ENCODE peak calls at places on chromosomes 6 and 20, in eight cellular contexts. One of them, this sample, is unnamed.
A peak's percentile ranks its signal among the peaks of the same experiment; 100 is the strongest.

GRCh38 chr6:136464874-136465273 is 85.3 kb downstream of the MAP7 start:
- DNase-seq in neuronal stem cell: no peak
- DNase-seq in IMR-90: no peak
- DNase-seq in lower lobe of right lung: no peak
- DNase-seq in SJSA1: no peak
- DNase-seq in cardiac muscle cell: no peak
- DNase-seq in pancreas: no peak
- DNase-seq in left lung: no peak
- DNase-seq in this sample: no peak

GRCh38 chr6:135506270-135506997 is 8.9 kb upstream of the AHI1 start:
- DNase-seq in neuronal stem cell: no peak
- DNase-seq in IMR-90: peak; percentile 74
- DNase-seq in lower lobe of right lung: no peak
- DNase-seq in SJSA1: no peak
- DNase-seq in cardiac muscle cell: peak; percentile 51
- DNase-seq in pancreas: no peak
- DNase-seq in left lung: no peak
- DNase-seq in this sample: no peak

GRCh38 chr20:15931897-15932296 is 641.4 kb downstream of the KIF16B start:
- DNase-seq in neuronal stem cell: no peak
- DNase-seq in IMR-90: no peak
- DNase-seq in lower lobe of right lung: no peak
- DNase-seq in SJSA1: no peak
- DNase-seq in cardiac muscle cell: no peak
- DNase-seq in pancreas: no peak
- DNase-seq in left lung: no peak
- DNase-seq in this sample: no peak

GRCh38 chr6:30259140-30260035 is 46.2 kb upstream of the TRIM26 start:
- DNase-seq in neuronal stem cell: peak; percentile 78
- DNase-seq in IMR-90: peak; percentile 81
- DNase-seq in lower lobe of right lung: peak; percentile 77
- DNase-seq in SJSA1: peak; percentile 73
- DNase-seq in cardiac muscle cell: peak; percentile 85
- DNase-seq in pancreas: peak; percentile 74
- DNase-seq in left lung: peak; percentile 70
- DNase-seq in this sample: peak; percentile 37

GRCh38 chr20:48189177-48189576 is 403.9 kb upstream of the SULF2 start:
- DNase-seq in neuronal stem cell: no peak
- DNase-seq in IMR-90: no peak
- DNase-seq in lower lobe of right lung: no peak
- DNase-seq in SJSA1: peak; percentile 43
- DNase-seq in cardiac muscle cell: no peak
- DNase-seq in pancreas: no peak
- DNase-seq in left lung: no peak
- DNase-seq in this sample: no peak

GRCh38 chr6:15351631-15352030 is 105.8 kb downstream of the JARID2 start:
- DNase-seq in neuronal stem cell: no peak
- DNase-seq in IMR-90: peak; percentile 91
- DNase-seq in lower lobe of right lung: no peak
- DNase-seq in SJSA1: peak; percentile 46
- DNase-seq in cardiac muscle cell: no peak
- DNase-seq in pancreas: no peak
- DNase-seq in left lung: no peak
- DNase-seq in this sample: peak; percentile 62

GRCh38 chr6:148727104-148727503 is 19.7 kb upstream of the UST start:
- DNase-seq in neuronal stem cell: no peak
- DNase-seq in IMR-90: no peak
- DNase-seq in lower lobe of right lung: no peak
- DNase-seq in SJSA1: no peak
- DNase-seq in cardiac muscle cell: no peak
- DNase-seq in pancreas: no peak
- DNase-seq in left lung: no peak
- DNase-seq in this sample: no peak

GRCh38 chr20:61927193-61927825 is 138.4 kb downstream of the TAF4 start:
- DNase-seq in neuronal stem cell: no peak
- DNase-seq in IMR-90: no peak
- DNase-seq in lower lobe of right lung: peak; percentile 32
- DNase-seq in SJSA1: no peak
- DNase-seq in cardiac muscle cell: no peak
- DNase-seq in pancreas: no peak
- DNase-seq in left lung: no peak
- DNase-seq in this sample: no peak

GRCh38 chr6:125067552-125067951 is 86.0 kb upstream of the TPD52L1 start:
- DNase-seq in neuronal stem cell: no peak
- DNase-seq in IMR-90: no peak
- DNase-seq in lower lobe of right lung: no peak
- DNase-seq in SJSA1: no peak
- DNase-seq in cardiac muscle cell: no peak
- DNase-seq in pancreas: no peak
- DNase-seq in left lung: no peak
- DNase-seq in this sample: no peak

GRCh38 chr6:131036616-131037015 is 26.4 kb downstream of the EPB41L2 start:
- DNase-seq in neuronal stem cell: no peak
- DNase-seq in IMR-90: no peak
- DNase-seq in lower lobe of right lung: no peak
- DNase-seq in SJSA1: no peak
- DNase-seq in cardiac muscle cell: no peak
- DNase-seq in pancreas: no peak
- DNase-seq in left lung: no peak
- DNase-seq in this sample: no peak

GRCh38 chr20:48325656-48326433 is 502.0 kb downstream of the PREX1 start:
- DNase-seq in neuronal stem cell: no peak
- DNase-seq in IMR-90: no peak
- DNase-seq in lower lobe of right lung: no peak
- DNase-seq in SJSA1: no peak
- DNase-seq in cardiac muscle cell: no peak
- DNase-seq in pancreas: no peak
- DNase-seq in left lung: no peak
- DNase-seq in this sample: no peak

GRCh38 chr6:148109732-148110131 is 232.9 kb upstream of the SASH1 start:
- DNase-seq in neuronal stem cell: no peak
- DNase-seq in IMR-90: no peak
- DNase-seq in lower lobe of right lung: peak; percentile 72
- DNase-seq in SJSA1: no peak
- DNase-seq in cardiac muscle cell: peak; percentile 78
- DNase-seq in pancreas: no peak
- DNase-seq in left lung: peak; percentile 62
- DNase-seq in this sample: no peak

GRCh38 chr6:90086517-90086916 is 192.2 kb downstream of the GJA10 start:
- DNase-seq in neuronal stem cell: no peak
- DNase-seq in IMR-90: peak; percentile 54
- DNase-seq in lower lobe of right lung: no peak
- DNase-seq in SJSA1: no peak
- DNase-seq in cardiac muscle cell: no peak
- DNase-seq in pancreas: no peak
- DNase-seq in left lung: no peak
- DNase-seq in this sample: no peak

GRCh38 chr6:33018904-33019303 is 9.5 kb upstream of the HLA-DOA start:
- DNase-seq in neuronal stem cell: no peak
- DNase-seq in IMR-90: peak; percentile 47
- DNase-seq in lower lobe of right lung: peak; percentile 87
- DNase-seq in SJSA1: peak; percentile 33
- DNase-seq in cardiac muscle cell: no peak
- DNase-seq in pancreas: peak; percentile 73
- DNase-seq in left lung: peak; percentile 88
- DNase-seq in this sample: no peak

GRCh38 chr6:7730852-7731251 is 5.0 kb downstream of the BMP6 start:
- DNase-seq in neuronal stem cell: no peak
- DNase-seq in IMR-90: peak; percentile 90
- DNase-seq in lower lobe of right lung: no peak
- DNase-seq in SJSA1: peak; percentile 92
- DNase-seq in cardiac muscle cell: no peak
- DNase-seq in pancreas: no peak
- DNase-seq in left lung: no peak
- DNase-seq in this sample: peak; percentile 46

GRCh38 chr20:38810926-38811325 is 5.4 kb downstream of the PPP1R16B start:
- DNase-seq in neuronal stem cell: no peak
- DNase-seq in IMR-90: no peak
- DNase-seq in lower lobe of right lung: no peak
- DNase-seq in SJSA1: no peak
- DNase-seq in cardiac muscle cell: no peak
- DNase-seq in pancreas: no peak
- DNase-seq in left lung: no peak
- DNase-seq in this sample: no peak

GRCh38 chr20:43925215-43925614 is 10.6 kb downstream of the TOX2 start:
- DNase-seq in neuronal stem cell: no peak
- DNase-seq in IMR-90: no peak
- DNase-seq in lower lobe of right lung: no peak
- DNase-seq in SJSA1: peak; percentile 90
- DNase-seq in cardiac muscle cell: no peak
- DNase-seq in pancreas: no peak
- DNase-seq in left lung: no peak
- DNase-seq in this sample: no peak

GRCh38 chr6:47646689-47647088 is 51.7 kb upstream of the ADGRF4 start:
- DNase-seq in neuronal stem cell: no peak
- DNase-seq in IMR-90: no peak
- DNase-seq in lower lobe of right lung: no peak
- DNase-seq in SJSA1: no peak
- DNase-seq in cardiac muscle cell: no peak
- DNase-seq in pancreas: no peak
- DNase-seq in left lung: no peak
- DNase-seq in this sample: no peak

GRCh38 chr6:34274129-34274528 is 25.3 kb upstream of the SMIM29 start:
- DNase-seq in neuronal stem cell: no peak
- DNase-seq in IMR-90: no peak
- DNase-seq in lower lobe of right lung: no peak
- DNase-seq in SJSA1: no peak
- DNase-seq in cardiac muscle cell: no peak
- DNase-seq in pancreas: no peak
- DNase-seq in left lung: no peak
- DNase-seq in this sample: no peak

GRCh38 chr20:11168026-11168425 is 494.2 kb upstream of the JAG1 start:
- DNase-seq in neuronal stem cell: no peak
- DNase-seq in IMR-90: peak; percentile 61
- DNase-seq in lower lobe of right lung: no peak
- DNase-seq in SJSA1: no peak
- DNase-seq in cardiac muscle cell: no peak
- DNase-seq in pancreas: no peak
- DNase-seq in left lung: no peak
- DNase-seq in this sample: no peak

GRCh38 chr6:14441371-14441781 is 323.8 kb downstream of the CD83 start:
- DNase-seq in neuronal stem cell: peak; percentile 68
- DNase-seq in IMR-90: peak; percentile 19
- DNase-seq in lower lobe of right lung: no peak
- DNase-seq in SJSA1: no peak
- DNase-seq in cardiac muscle cell: peak; percentile 11
- DNase-seq in pancreas: no peak
- DNase-seq in left lung: no peak
- DNase-seq in this sample: peak; percentile 81

GRCh38 chr20:4952229-4952628 is 49.1 kb downstream of the SLC23A2 start:
- DNase-seq in neuronal stem cell: no peak
- DNase-seq in IMR-90: no peak
- DNase-seq in lower lobe of right lung: no peak
- DNase-seq in SJSA1: no peak
- DNase-seq in cardiac muscle cell: no peak
- DNase-seq in pancreas: no peak
- DNase-seq in left lung: no peak
- DNase-seq in this sample: no peak

GRCh38 chr6:126886106-126886505 is 232.4 kb upstream of the RSPO3 start:
- DNase-seq in neuronal stem cell: no peak
- DNase-seq in IMR-90: no peak
- DNase-seq in lower lobe of right lung: no peak
- DNase-seq in SJSA1: no peak
- DNase-seq in cardiac muscle cell: no peak
- DNase-seq in pancreas: no peak
- DNase-seq in left lung: no peak
- DNase-seq in this sample: no peak

GRCh38 chr6:113636357-113636824 is 220.8 kb upstream of the MARCKS start:
- DNase-seq in neuronal stem cell: no peak
- DNase-seq in IMR-90: peak; percentile 78
- DNase-seq in lower lobe of right lung: no peak
- DNase-seq in SJSA1: no peak
- DNase-seq in cardiac muscle cell: no peak
- DNase-seq in pancreas: no peak
- DNase-seq in left lung: no peak
- DNase-seq in this sample: no peak

GRCh38 chr6:14375940-14376339 is 258.4 kb downstream of the CD83 start:
- DNase-seq in neuronal stem cell: no peak
- DNase-seq in IMR-90: no peak
- DNase-seq in lower lobe of right lung: no peak
- DNase-seq in SJSA1: no peak
- DNase-seq in cardiac muscle cell: no peak
- DNase-seq in pancreas: no peak
- DNase-seq in left lung: no peak
- DNase-seq in this sample: no peak

GRCh38 chr6:98841114-98841513 is 6.7 kb downstream of the POU3F2 start:
- DNase-seq in neuronal stem cell: no peak
- DNase-seq in IMR-90: no peak
- DNase-seq in lower lobe of right lung: no peak
- DNase-seq in SJSA1: no peak
- DNase-seq in cardiac muscle cell: no peak
- DNase-seq in pancreas: no peak
- DNase-seq in left lung: no peak
- DNase-seq in this sample: no peak
- H3K4me3 ChIP-seq in neuronal stem cell: peak overlapping the region; percentile 99
- H3K4me3 ChIP-seq in IMR-90: no peak overlapping the region
- H3K4me3 ChIP-seq in lower lobe of right lung: no peak overlapping the region
- H3K4me3 ChIP-seq in SJSA1: no peak overlapping the region
- H3K4me3 ChIP-seq in cardiac muscle cell: no peak overlapping the region
- H3K4me3 ChIP-seq in pancreas: no peak overlapping the region
- H3K4me3 ChIP-seq in left lung: no peak overlapping the region
- H3K4me3 ChIP-seq in this sample: no peak overlapping the region

GRCh38 chr20:63814833-63815612 is 16.0 kb downstream of the ZBTB46 start:
- DNase-seq in neuronal stem cell: no peak
- DNase-seq in IMR-90: no peak
- DNase-seq in lower lobe of right lung: no peak
- DNase-seq in SJSA1: no peak
- DNase-seq in cardiac muscle cell: no peak
- DNase-seq in pancreas: no peak
- DNase-seq in left lung: no peak
- DNase-seq in this sample: no peak
- H3K36me3 ChIP-seq in neuronal stem cell: peaks cover 8% of the 10 kb centered on the region
- H3K36me3 ChIP-seq in IMR-90: no peaks in the 10 kb centered on the region
- H3K36me3 ChIP-seq in lower lobe of right lung: no peaks in the 10 kb centered on the region
- H3K36me3 ChIP-seq in SJSA1: no peaks in the 10 kb centered on the region
- H3K36me3 ChIP-seq in cardiac muscle cell: no peaks in the 10 kb centered on the region
- H3K36me3 ChIP-seq in pancreas: no peaks in the 10 kb centered on the region
- H3K36me3 ChIP-seq in left lung: no peaks in the 10 kb centered on the region
- H3K36me3 ChIP-seq in this sample: no peaks in the 10 kb centered on the region

DNA sequence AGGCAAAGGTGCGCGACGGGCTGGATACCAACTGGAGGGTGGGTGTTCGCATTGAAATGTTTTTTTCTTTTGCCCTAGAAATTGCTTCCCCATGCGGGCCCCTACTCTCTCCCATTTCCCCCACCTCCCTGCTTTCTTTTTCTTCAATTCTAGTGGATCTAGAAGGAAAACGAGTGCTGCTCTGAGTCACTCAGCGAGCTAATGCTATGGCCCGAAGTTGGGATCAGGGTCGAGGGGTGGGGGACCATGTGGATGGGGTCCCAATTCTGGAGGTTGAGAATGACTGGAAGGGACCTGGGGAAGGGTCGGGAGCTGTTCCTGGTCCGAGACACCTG is 71.5 kb downstream of the SOX4 start:
- DNase-seq in neuronal stem cell: peak; percentile 23
- DNase-seq in IMR-90: no peak
- DNase-seq in lower lobe of right lung: no peak
- DNase-seq in SJSA1: no peak
- DNase-seq in cardiac muscle cell: no peak
- DNase-seq in pancreas: no peak
- DNase-seq in left lung: no peak
- DNase-seq in this sample: no peak
- H3K27me3 ChIP-seq in neuronal stem cell: no peaks in the 10 kb centered on the region
- H3K27me3 ChIP-seq in IMR-90: peaks cover 21% of the 10 kb centered on the region
- H3K27me3 ChIP-seq in lower lobe of right lung: peaks cover 54% of the 10 kb centered on the region
- H3K27me3 ChIP-seq in SJSA1: peaks cover 30% of the 10 kb centered on the region
- H3K27me3 ChIP-seq in cardiac muscle cell: peaks cover 67% of the 10 kb centered on the region
- H3K27me3 ChIP-seq in pancreas: no peaks in the 10 kb centered on the region
- H3K27me3 ChIP-seq in left lung: peaks cover 73% of the 10 kb centered on the region
- H3K27me3 ChIP-seq in this sample: peaks cover 41% of the 10 kb centered on the region

GRCh38 chr6:3247255-3248146 is 11.2 kb upstream of the PSMG4 start:
- DNase-seq in neuronal stem cell: no peak
- DNase-seq in IMR-90: peak; percentile 97
- DNase-seq in lower lobe of right lung: no peak
- DNase-seq in SJSA1: peak; percentile 85
- DNase-seq in cardiac muscle cell: no peak
- DNase-seq in pancreas: no peak
- DNase-seq in left lung: no peak
- DNase-seq in this sample: peak; percentile 90
- H3K4me3 ChIP-seq in neuronal stem cell: no peak overlapping the region
- H3K4me3 ChIP-seq in IMR-90: peak overlapping the region; percentile 20
- H3K4me3 ChIP-seq in lower lobe of right lung: peak overlapping the region; percentile 28
- H3K4me3 ChIP-seq in SJSA1: peak overlapping the region; percentile 29
- H3K4me3 ChIP-seq in cardiac muscle cell: no peak overlapping the region
- H3K4me3 ChIP-seq in pancreas: no peak overlapping the region
- H3K4me3 ChIP-seq in left lung: no peak overlapping the region
- H3K4me3 ChIP-seq in this sample: peak overlapping the region; percentile 28

This sample was measured in BJ.